ENCODE peak calls at places on chromosomes 16 and 17, in ten cellular contexts. One of them, this sample, is unnamed.
A peak's percentile ranks its signal among the peaks of the same experiment; 100 is the strongest.

GRCh38 chr16:85145188-85145587 is 32.9 kb upstream of the CIBAR2 start:
- DNase-seq in GM12878: no peak
- DNase-seq in stomach: no peak
- DNase-seq in K562: no peak
- DNase-seq in tibial nerve: no peak
- DNase-seq in SK-N-SH: no peak
- DNase-seq in sigmoid colon: no peak
- DNase-seq in H1: no peak
- DNase-seq in transverse colon: no peak
- DNase-seq in ovary: no peak
- DNase-seq in this sample: no peak

GRCh38 chr17:2631211-2631610 is 37.8 kb downstream of the PAFAH1B1 start:
- DNase-seq in GM12878: no peak
- DNase-seq in stomach: no peak
- DNase-seq in K562: no peak
- DNase-seq in tibial nerve: no peak
- DNase-seq in SK-N-SH: no peak
- DNase-seq in sigmoid colon: no peak
- DNase-seq in H1: no peak
- DNase-seq in transverse colon: no peak
- DNase-seq in ovary: no peak
- DNase-seq in this sample: no peak

GRCh38 chr17:74212262-74212912 is 984 bp upstream of the TTYH2 start:
- DNase-seq in GM12878: no peak
- DNase-seq in stomach: no peak
- DNase-seq in K562: peak; percentile 43
- DNase-seq in tibial nerve: no peak
- DNase-seq in SK-N-SH: no peak
- DNase-seq in sigmoid colon: peak; percentile 67
- DNase-seq in H1: no peak
- DNase-seq in transverse colon: peak; percentile 19
- DNase-seq in ovary: no peak
- DNase-seq in this sample: no peak

GRCh38 chr16:81711609-81712329 is 67.3 kb upstream of the PLCG2 start:
- DNase-seq in GM12878: no peak
- DNase-seq in stomach: no peak
- DNase-seq in K562: peak; percentile 57
- DNase-seq in tibial nerve: no peak
- DNase-seq in SK-N-SH: peak; percentile 41
- DNase-seq in sigmoid colon: peak; percentile 81
- DNase-seq in H1: no peak
- DNase-seq in transverse colon: peak; percentile 41
- DNase-seq in ovary: peak; percentile 81
- DNase-seq in this sample: no peak

GRCh38 chr17:15092261-15092660 is 172.9 kb downstream of the PMP22 start:
- DNase-seq in GM12878: no peak
- DNase-seq in stomach: no peak
- DNase-seq in K562: no peak
- DNase-seq in tibial nerve: no peak
- DNase-seq in SK-N-SH: no peak
- DNase-seq in sigmoid colon: no peak
- DNase-seq in H1: no peak
- DNase-seq in transverse colon: no peak
- DNase-seq in ovary: no peak
- DNase-seq in this sample: no peak

GRCh38 chr16:68798398-68798797 is 44.9 kb upstream of the TANGO6 start:
- DNase-seq in GM12878: no peak
- DNase-seq in stomach: no peak
- DNase-seq in K562: no peak
- DNase-seq in tibial nerve: no peak
- DNase-seq in SK-N-SH: no peak
- DNase-seq in sigmoid colon: no peak
- DNase-seq in H1: no peak
- DNase-seq in transverse colon: no peak
- DNase-seq in ovary: no peak
- DNase-seq in this sample: no peak

GRCh38 chr16:87580855-87581261 is 21.4 kb upstream of the JPH3 start:
- DNase-seq in GM12878: no peak
- DNase-seq in stomach: no peak
- DNase-seq in K562: peak; percentile 56
- DNase-seq in tibial nerve: no peak
- DNase-seq in SK-N-SH: peak; percentile 56
- DNase-seq in sigmoid colon: no peak
- DNase-seq in H1: no peak
- DNase-seq in transverse colon: no peak
- DNase-seq in ovary: no peak
- DNase-seq in this sample: no peak

GRCh38 chr17:42337442-42337841 is 49.1 kb downstream of the STAT5A start:
- DNase-seq in GM12878: peak; percentile 94
- DNase-seq in stomach: no peak
- DNase-seq in K562: no peak
- DNase-seq in tibial nerve: no peak
- DNase-seq in SK-N-SH: no peak
- DNase-seq in sigmoid colon: no peak
- DNase-seq in H1: no peak
- DNase-seq in transverse colon: peak; percentile 38
- DNase-seq in ovary: no peak
- DNase-seq in this sample: no peak

GRCh38 chr17:57735707-57736106 is 9.4 kb downstream of the CCDC182 start:
- DNase-seq in GM12878: no peak
- DNase-seq in stomach: no peak
- DNase-seq in K562: peak; percentile 19
- DNase-seq in tibial nerve: no peak
- DNase-seq in SK-N-SH: peak; percentile 60
- DNase-seq in sigmoid colon: no peak
- DNase-seq in H1: no peak
- DNase-seq in transverse colon: no peak
- DNase-seq in ovary: no peak
- DNase-seq in this sample: no peak

GRCh38 chr17:68456529-68457167 is 648 bp downstream of the WIPI1 start:
- DNase-seq in GM12878: no peak
- DNase-seq in stomach: peak; percentile 70
- DNase-seq in K562: no peak
- DNase-seq in tibial nerve: peak; percentile 82
- DNase-seq in SK-N-SH: peak; percentile 83
- DNase-seq in sigmoid colon: peak; percentile 92
- DNase-seq in H1: peak; percentile 58
- DNase-seq in transverse colon: peak; percentile 82
- DNase-seq in ovary: peak; percentile 81
- DNase-seq in this sample: peak; percentile 92

GRCh38 chr16:84501077-84501735 is 3.3 kb downstream of the MEAK7 start:
- DNase-seq in GM12878: no peak
- DNase-seq in stomach: no peak
- DNase-seq in K562: no peak
- DNase-seq in tibial nerve: no peak
- DNase-seq in SK-N-SH: no peak
- DNase-seq in sigmoid colon: peak; percentile 60
- DNase-seq in H1: no peak
- DNase-seq in transverse colon: peak; percentile 27
- DNase-seq in ovary: peak; percentile 45
- DNase-seq in this sample: peak; percentile 12

GRCh38 chr17:8235676-8236075 is 12.2 kb downstream of the CTC1 start:
- DNase-seq in GM12878: no peak
- DNase-seq in stomach: no peak
- DNase-seq in K562: no peak
- DNase-seq in tibial nerve: no peak
- DNase-seq in SK-N-SH: no peak
- DNase-seq in sigmoid colon: no peak
- DNase-seq in H1: no peak
- DNase-seq in transverse colon: no peak
- DNase-seq in ovary: no peak
- DNase-seq in this sample: no peak

GRCh38 chr17:8243827-8244226 is 4.0 kb downstream of the CTC1 start:
- DNase-seq in GM12878: no peak
- DNase-seq in stomach: no peak
- DNase-seq in K562: no peak
- DNase-seq in tibial nerve: no peak
- DNase-seq in SK-N-SH: no peak
- DNase-seq in sigmoid colon: no peak
- DNase-seq in H1: no peak
- DNase-seq in transverse colon: no peak
- DNase-seq in ovary: no peak
- DNase-seq in this sample: no peak

GRCh38 chr17:8237175-8237574 is 10.7 kb downstream of the CTC1 start:
- DNase-seq in GM12878: no peak
- DNase-seq in stomach: no peak
- DNase-seq in K562: peak; percentile 28
- DNase-seq in tibial nerve: no peak
- DNase-seq in SK-N-SH: no peak
- DNase-seq in sigmoid colon: no peak
- DNase-seq in H1: no peak
- DNase-seq in transverse colon: no peak
- DNase-seq in ovary: no peak
- DNase-seq in this sample: no peak

GRCh38 chr17:8234361-8235270 is 13.2 kb downstream of the CTC1 start:
- DNase-seq in GM12878: no peak
- DNase-seq in stomach: no peak
- DNase-seq in K562: no peak
- DNase-seq in tibial nerve: no peak
- DNase-seq in SK-N-SH: no peak
- DNase-seq in sigmoid colon: no peak
- DNase-seq in H1: no peak
- DNase-seq in transverse colon: no peak
- DNase-seq in ovary: no peak
- DNase-seq in this sample: no peak

DNA sequence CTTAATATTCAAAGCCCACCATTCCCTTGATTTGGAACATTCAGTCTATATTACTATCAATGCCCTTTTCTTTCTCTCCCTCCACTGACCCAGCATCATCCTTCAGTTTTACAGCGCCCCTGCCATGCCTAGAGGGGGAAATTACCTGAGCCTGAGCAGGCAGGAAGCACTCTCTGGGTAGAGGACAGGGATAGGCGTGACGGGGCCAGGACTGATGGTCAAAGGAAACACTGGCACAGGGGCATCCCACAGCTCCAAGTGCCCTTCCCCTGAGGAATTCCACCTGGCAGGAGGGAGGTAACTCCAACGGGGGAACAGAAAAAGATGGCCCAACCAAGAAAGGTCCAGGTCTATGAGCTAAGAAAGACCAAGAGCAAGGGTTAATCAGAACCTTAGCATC is 10.0 kb downstream of the CTC1 start:
- DNase-seq in GM12878: no peak
- DNase-seq in stomach: no peak
- DNase-seq in K562: no peak
- DNase-seq in tibial nerve: no peak
- DNase-seq in SK-N-SH: no peak
- DNase-seq in sigmoid colon: no peak
- DNase-seq in H1: no peak
- DNase-seq in transverse colon: no peak
- DNase-seq in ovary: no peak
- DNase-seq in this sample: no peak
- H3K36me3 ChIP-seq in GM12878: peaks cover 24% of the 10 kb centered on the region
- H3K36me3 ChIP-seq in stomach: peaks cover 97% of the 10 kb centered on the region
- H3K36me3 ChIP-seq in K562: peaks cover 75% of the 10 kb centered on the region
- H3K36me3 ChIP-seq in tibial nerve: peaks cover 22% of the 10 kb centered on the region
- H3K36me3 ChIP-seq in SK-N-SH: peaks cover 31% of the 10 kb centered on the region
- H3K36me3 ChIP-seq in sigmoid colon: peaks cover 71% of the 10 kb centered on the region
- H3K36me3 ChIP-seq in H1: peaks cover 9% of the 10 kb centered on the region
- H3K36me3 ChIP-seq in transverse colon: peaks cover 30% of the 10 kb centered on the region
- H3K36me3 ChIP-seq in ovary: no peaks in the 10 kb centered on the region
- H3K36me3 ChIP-seq in this sample: peaks cover 96% of the 10 kb centered on the region

GRCh38 chr17:48444531-48445247 is 14.7 kb upstream of the SKAP1 start:
- DNase-seq in GM12878: no peak
- DNase-seq in stomach: no peak
- DNase-seq in K562: no peak
- DNase-seq in tibial nerve: no peak
- DNase-seq in SK-N-SH: no peak
- DNase-seq in sigmoid colon: no peak
- DNase-seq in H1: no peak
- DNase-seq in transverse colon: no peak
- DNase-seq in ovary: no peak
- DNase-seq in this sample: no peak
- TF ChIP-seq EP300 in GM12878: no peak
- TF ChIP-seq EP300 in stomach: no peak
- TF ChIP-seq EP300 in K562: no peak
- TF ChIP-seq EP300 in tibial nerve: no peak
- TF ChIP-seq EP300 in SK-N-SH: no peak
- TF ChIP-seq EP300 in sigmoid colon: no peak
- TF ChIP-seq EP300 in H1: no peak
- TF ChIP-seq EP300 in transverse colon: no peak
- TF ChIP-seq EP300 in ovary: no peak
- TF ChIP-seq EP300 in this sample: no peak

GRCh38 chr17:4444782-4445473 is 11.2 kb downstream of the SPNS3 start:
- DNase-seq in GM12878: no peak
- DNase-seq in stomach: peak; percentile 95
- DNase-seq in K562: no peak
- DNase-seq in tibial nerve: no peak
- DNase-seq in SK-N-SH: peak; percentile 79
- DNase-seq in sigmoid colon: no peak
- DNase-seq in H1: no peak
- DNase-seq in transverse colon: peak; percentile 83
- DNase-seq in ovary: no peak
- DNase-seq in this sample: peak; percentile 85
- H3K36me3 ChIP-seq in GM12878: no peaks in the 10 kb centered on the region
- H3K36me3 ChIP-seq in stomach: no peaks in the 10 kb centered on the region
- H3K36me3 ChIP-seq in K562: no peaks in the 10 kb centered on the region
- H3K36me3 ChIP-seq in tibial nerve: no peaks in the 10 kb centered on the region
- H3K36me3 ChIP-seq in SK-N-SH: no peaks in the 10 kb centered on the region
- H3K36me3 ChIP-seq in sigmoid colon: no peaks in the 10 kb centered on the region
- H3K36me3 ChIP-seq in H1: no peaks in the 10 kb centered on the region
- H3K36me3 ChIP-seq in transverse colon: no peaks in the 10 kb centered on the region
- H3K36me3 ChIP-seq in ovary: no peaks in the 10 kb centered on the region
- H3K36me3 ChIP-seq in this sample: no peaks in the 10 kb centered on the region

GRCh38 chr16:73053038-73053378 is 5.1 kb upstream of the ZFHX3 start:
- DNase-seq in GM12878: no peak
- DNase-seq in stomach: no peak
- DNase-seq in K562: no peak
- DNase-seq in tibial nerve: no peak
- DNase-seq in SK-N-SH: no peak
- DNase-seq in sigmoid colon: no peak
- DNase-seq in H1: no peak
- DNase-seq in transverse colon: no peak
- DNase-seq in ovary: no peak
- DNase-seq in this sample: no peak

GRCh38 chr16:73054732-73055481 is 7.0 kb upstream of the ZFHX3 start:
- DNase-seq in GM12878: no peak
- DNase-seq in stomach: no peak
- DNase-seq in K562: no peak
- DNase-seq in tibial nerve: no peak
- DNase-seq in SK-N-SH: peak; percentile 45
- DNase-seq in sigmoid colon: peak; percentile 27
- DNase-seq in H1: no peak
- DNase-seq in transverse colon: no peak
- DNase-seq in ovary: no peak
- DNase-seq in this sample: no peak

GRCh38 chr16:73054131-73054496 is 6.2 kb upstream of the ZFHX3 start:
- DNase-seq in GM12878: no peak
- DNase-seq in stomach: no peak
- DNase-seq in K562: no peak
- DNase-seq in tibial nerve: no peak
- DNase-seq in SK-N-SH: peak; percentile 72
- DNase-seq in sigmoid colon: peak; percentile 70
- DNase-seq in H1: no peak
- DNase-seq in transverse colon: no peak
- DNase-seq in ovary: no peak
- DNase-seq in this sample: peak; percentile 48

GRCh38 chr16:73052441-73053030 is 4.6 kb upstream of the ZFHX3 start:
- DNase-seq in GM12878: no peak
- DNase-seq in stomach: no peak
- DNase-seq in K562: no peak
- DNase-seq in tibial nerve: no peak
- DNase-seq in SK-N-SH: no peak
- DNase-seq in sigmoid colon: peak; percentile 67
- DNase-seq in H1: no peak
- DNase-seq in transverse colon: no peak
- DNase-seq in ovary: no peak
- DNase-seq in this sample: no peak

GRCh38 chr16:73053379-73054130 is 5.6 kb upstream of the ZFHX3 start:
- DNase-seq in GM12878: no peak
- DNase-seq in stomach: no peak
- DNase-seq in K562: no peak
- DNase-seq in tibial nerve: no peak
- DNase-seq in SK-N-SH: peak; percentile 52
- DNase-seq in sigmoid colon: peak; percentile 70
- DNase-seq in H1: no peak
- DNase-seq in transverse colon: no peak
- DNase-seq in ovary: no peak
- DNase-seq in this sample: peak; percentile 26
- TF ChIP-seq EP300 in GM12878: no peak
- TF ChIP-seq EP300 in stomach: no peak
- TF ChIP-seq EP300 in K562: no peak
- TF ChIP-seq EP300 in tibial nerve: no peak
- TF ChIP-seq EP300 in SK-N-SH: peak; percentile 49
- TF ChIP-seq EP300 in sigmoid colon: no peak
- TF ChIP-seq EP300 in H1: no peak
- TF ChIP-seq EP300 in transverse colon: no peak
- TF ChIP-seq EP300 in ovary: no peak
- TF ChIP-seq EP300 in this sample: no peak

This sample was measured in upper lobe of left lung.